ENCODE peak calls at places on chromosomes 5 and 9, in eight cellular contexts. A is HT1080; L is ecto neural progenitor cell; J is A172; U is HL-60; K is Caki2; D is activated T-cell treated with anti-CD3 and anti-CD28 coated beads, Interleukin-2, amount 50 U/mL, for 24 hours; Q is right cardiac atrium. T is an unnamed sample.

GRCh38 chr9:135921749-135922310 is 14.5 kb upstream of the CAMSAP1 start:
- DNase-seq in D (no peak), K (no peak), A (no peak), Q (no peak), J (no peak), U (no peak), L (no peak), T (no peak)

GRCh38 chr9:2281803-2282185 is 266.6 kb downstream of the SMARCA2 start:
- DNase-seq in K (no peak), A (no peak), U (no peak), L (no peak), Q (no peak), D (no peak), J (peak; percentile 60), T (no peak)

GRCh38 chr9:70352802-70353201 is 61.7 kb downstream of the KLF9 start:
- DNase-seq in U (no peak), A (no peak), L (no peak), D (no peak), Q (no peak), K (no peak), J (peak; percentile 10), T (no peak)

GRCh38 chr9:131530930-131531832 is at the start of gene UCK1:
- DNase-seq in J (peak; percentile 51), D (peak; percentile 82), L (peak; percentile 92), K (peak; percentile 64), Q (peak; percentile 94), U (peak; percentile 62), A (peak; percentile 74), T (peak; percentile 70)

GRCh38 chr9:106277931-106278330 is 583.6 kb downstream of the TMEM38B start:
- DNase-seq in J (peak; percentile 26), Q (no peak), L (no peak), K (no peak), D (no peak), A (peak; percentile 72), U (no peak), T (no peak)

GRCh38 chr9:131436865-131437271 is 43.0 kb downstream of the PRRC2B start:
- DNase-seq in A (no peak), Q (no peak), L (no peak), U (no peak), D (no peak), J (no peak), K (no peak), T (no peak)

GRCh38 chr5:32942225-32942989 is 231.3 kb downstream of the NPR3 start:
- DNase-seq in L (no peak), Q (no peak), K (peak; percentile 4), A (peak; percentile 20), J (peak; percentile 41), U (peak; percentile 34), D (no peak), T (no peak)

GRCh38 chr5:149452007-149452664 is 73.0 kb upstream of the IL17B start:
- DNase-seq in K (peak; percentile 38), Q (peak; percentile 90), A (peak; percentile 79), J (peak; percentile 81), D (no peak), L (peak; percentile 68), U (peak; percentile 39), T (no peak)

GRCh38 chr5:74342948-74343682 is 297.4 kb downstream of the ENC1 start:
- DNase-seq in Q (no peak), J (peak; percentile 21), D (no peak), K (peak; percentile 17), U (no peak), L (no peak), A (no peak), T (no peak)

GRCh38 chr5:169651526-169651925 is 14.5 kb downstream of the DOCK2 start:
- DNase-seq in U (no peak), K (no peak), J (no peak), A (no peak), L (no peak), Q (no peak), D (no peak), T (no peak)

T was measured in hypothalamus.